ENCODE peak calls at places on chromosomes 2 and 18, in ten cellular contexts. One of them, this sample, is unnamed.

GRCh38 chr2:130882111-130882510 is 45.4 kb downstream of the ARHGEF4 start:
- DNase-seq in SK-N-SH: no peak
- DNase-seq in adrenal gland: no peak
- DNase-seq in breast epithelium: no peak
- DNase-seq in uterus: no peak
- DNase-seq in fibroblast of mammary gland: no peak
- DNase-seq in body of pancreas: no peak
- DNase-seq in bronchial epithelial cell: peak; percentile 90
- DNase-seq in Peyer's patch: no peak
- DNase-seq in heart left ventricle: no peak
- DNase-seq in this sample: no peak

GRCh38 chr18:8052237-8052701 is 485.2 kb downstream of the PTPRM start:
- DNase-seq in SK-N-SH: no peak
- DNase-seq in adrenal gland: no peak
- DNase-seq in breast epithelium: no peak
- DNase-seq in uterus: no peak
- DNase-seq in fibroblast of mammary gland: peak; percentile 44
- DNase-seq in body of pancreas: no peak
- DNase-seq in bronchial epithelial cell: peak; percentile 17
- DNase-seq in Peyer's patch: no peak
- DNase-seq in heart left ventricle: no peak
- DNase-seq in this sample: no peak

GRCh38 chr18:28114472-28114871 is 62.5 kb downstream of the CDH2 start:
- DNase-seq in SK-N-SH: no peak
- DNase-seq in adrenal gland: no peak
- DNase-seq in breast epithelium: no peak
- DNase-seq in uterus: no peak
- DNase-seq in fibroblast of mammary gland: peak; percentile 83
- DNase-seq in body of pancreas: no peak
- DNase-seq in bronchial epithelial cell: peak; percentile 85
- DNase-seq in Peyer's patch: no peak
- DNase-seq in heart left ventricle: no peak
- DNase-seq in this sample: peak; percentile 24

GRCh38 chr2:64819774-64820688 is 166.3 kb upstream of the SERTAD2 start:
- DNase-seq in SK-N-SH: no peak
- DNase-seq in adrenal gland: no peak
- DNase-seq in breast epithelium: no peak
- DNase-seq in uterus: no peak
- DNase-seq in fibroblast of mammary gland: peak; percentile 33
- DNase-seq in body of pancreas: no peak
- DNase-seq in bronchial epithelial cell: no peak
- DNase-seq in Peyer's patch: peak; percentile 65
- DNase-seq in heart left ventricle: no peak
- DNase-seq in this sample: no peak

GRCh38 chr2:213627054-213627710 is 342.9 kb downstream of the SPAG16 start:
- DNase-seq in SK-N-SH: no peak
- DNase-seq in adrenal gland: no peak
- DNase-seq in breast epithelium: no peak
- DNase-seq in uterus: no peak
- DNase-seq in fibroblast of mammary gland: no peak
- DNase-seq in body of pancreas: no peak
- DNase-seq in bronchial epithelial cell: no peak
- DNase-seq in Peyer's patch: no peak
- DNase-seq in heart left ventricle: no peak
- DNase-seq in this sample: no peak

GRCh38 chr18:11661430-11661829 is 27.6 kb upstream of the GNAL start:
- DNase-seq in SK-N-SH: no peak
- DNase-seq in adrenal gland: no peak
- DNase-seq in breast epithelium: no peak
- DNase-seq in uterus: no peak
- DNase-seq in fibroblast of mammary gland: peak; percentile 25
- DNase-seq in body of pancreas: no peak
- DNase-seq in bronchial epithelial cell: peak; percentile 57
- DNase-seq in Peyer's patch: no peak
- DNase-seq in heart left ventricle: no peak
- DNase-seq in this sample: no peak

GRCh38 chr2:236369606-236370005 is 105.4 kb upstream of the ASB18 start:
- DNase-seq in SK-N-SH: no peak
- DNase-seq in adrenal gland: peak; percentile 21
- DNase-seq in breast epithelium: no peak
- DNase-seq in uterus: no peak
- DNase-seq in fibroblast of mammary gland: no peak
- DNase-seq in body of pancreas: peak; percentile 34
- DNase-seq in bronchial epithelial cell: no peak
- DNase-seq in Peyer's patch: no peak
- DNase-seq in heart left ventricle: peak; percentile 68
- DNase-seq in this sample: no peak

GRCh38 chr2:25090801-25091200 is 48.9 kb downstream of the EFR3B start:
- DNase-seq in SK-N-SH: peak; percentile 62
- DNase-seq in adrenal gland: no peak
- DNase-seq in breast epithelium: no peak
- DNase-seq in uterus: no peak
- DNase-seq in fibroblast of mammary gland: no peak
- DNase-seq in body of pancreas: no peak
- DNase-seq in bronchial epithelial cell: no peak
- DNase-seq in Peyer's patch: no peak
- DNase-seq in heart left ventricle: no peak
- DNase-seq in this sample: no peak

GRCh38 chr18:25842665-25843064 is 247.7 kb downstream of the SS18 start:
- DNase-seq in SK-N-SH: no peak
- DNase-seq in adrenal gland: no peak
- DNase-seq in breast epithelium: no peak
- DNase-seq in uterus: no peak
- DNase-seq in fibroblast of mammary gland: no peak
- DNase-seq in body of pancreas: no peak
- DNase-seq in bronchial epithelial cell: no peak
- DNase-seq in Peyer's patch: no peak
- DNase-seq in heart left ventricle: no peak
- DNase-seq in this sample: no peak

GRCh38 chr2:66695211-66695735 is 260.3 kb downstream of the MEIS1 start:
- DNase-seq in SK-N-SH: no peak
- DNase-seq in adrenal gland: no peak
- DNase-seq in breast epithelium: no peak
- DNase-seq in uterus: no peak
- DNase-seq in fibroblast of mammary gland: no peak
- DNase-seq in body of pancreas: no peak
- DNase-seq in bronchial epithelial cell: no peak
- DNase-seq in Peyer's patch: no peak
- DNase-seq in heart left ventricle: no peak
- DNase-seq in this sample: no peak

GRCh38 chr2:66691199-66691975 is 256.5 kb downstream of the MEIS1 start:
- DNase-seq in SK-N-SH: no peak
- DNase-seq in adrenal gland: no peak
- DNase-seq in breast epithelium: no peak
- DNase-seq in uterus: no peak
- DNase-seq in fibroblast of mammary gland: peak; percentile 42
- DNase-seq in body of pancreas: no peak
- DNase-seq in bronchial epithelial cell: no peak
- DNase-seq in Peyer's patch: no peak
- DNase-seq in heart left ventricle: no peak
- DNase-seq in this sample: no peak

GRCh38 chr2:66693007-66693965 is 258.4 kb downstream of the MEIS1 start:
- DNase-seq in SK-N-SH: no peak
- DNase-seq in adrenal gland: no peak
- DNase-seq in breast epithelium: no peak
- DNase-seq in uterus: no peak
- DNase-seq in fibroblast of mammary gland: no peak
- DNase-seq in body of pancreas: no peak
- DNase-seq in bronchial epithelial cell: no peak
- DNase-seq in Peyer's patch: no peak
- DNase-seq in heart left ventricle: no peak
- DNase-seq in this sample: no peak

GRCh38 chr2:66694087-66694858 is 259.3 kb downstream of the MEIS1 start:
- DNase-seq in SK-N-SH: no peak
- DNase-seq in adrenal gland: no peak
- DNase-seq in breast epithelium: no peak
- DNase-seq in uterus: no peak
- DNase-seq in fibroblast of mammary gland: no peak
- DNase-seq in body of pancreas: no peak
- DNase-seq in bronchial epithelial cell: no peak
- DNase-seq in Peyer's patch: no peak
- DNase-seq in heart left ventricle: no peak
- DNase-seq in this sample: no peak

GRCh38 chr2:66692521-66692920 is 257.6 kb downstream of the MEIS1 start:
- DNase-seq in SK-N-SH: no peak
- DNase-seq in adrenal gland: no peak
- DNase-seq in breast epithelium: no peak
- DNase-seq in uterus: no peak
- DNase-seq in fibroblast of mammary gland: no peak
- DNase-seq in body of pancreas: no peak
- DNase-seq in bronchial epithelial cell: no peak
- DNase-seq in Peyer's patch: no peak
- DNase-seq in heart left ventricle: no peak
- DNase-seq in this sample: no peak
- H3K4me3 ChIP-seq in SK-N-SH: no peak overlapping the region
- H3K4me3 ChIP-seq in adrenal gland: no peak overlapping the region
- H3K4me3 ChIP-seq in breast epithelium: peak overlapping the region; percentile 35
- H3K4me3 ChIP-seq in uterus: peak overlapping the region; percentile 28
- H3K4me3 ChIP-seq in fibroblast of mammary gland: no peak overlapping the region
- H3K4me3 ChIP-seq in body of pancreas: no peak overlapping the region
- H3K4me3 ChIP-seq in bronchial epithelial cell: no peak overlapping the region
- H3K4me3 ChIP-seq in Peyer's patch: no peak overlapping the region
- H3K4me3 ChIP-seq in heart left ventricle: no peak overlapping the region
- H3K4me3 ChIP-seq in this sample: no peak overlapping the region

GRCh38 chr2:121099329-121100318 is 185.4 kb downstream of the TFCP2L1 start:
- DNase-seq in SK-N-SH: peak; percentile 65
- DNase-seq in adrenal gland: peak; percentile 28
- DNase-seq in breast epithelium: no peak
- DNase-seq in uterus: no peak
- DNase-seq in fibroblast of mammary gland: no peak
- DNase-seq in body of pancreas: no peak
- DNase-seq in bronchial epithelial cell: no peak
- DNase-seq in Peyer's patch: no peak
- DNase-seq in heart left ventricle: peak; percentile 76
- DNase-seq in this sample: no peak
- TF ChIP-seq CTCF in SK-N-SH: peak; percentile 52
- TF ChIP-seq CTCF in adrenal gland: no peak
- TF ChIP-seq CTCF in breast epithelium: no peak
- TF ChIP-seq CTCF in uterus: no peak
- TF ChIP-seq CTCF in fibroblast of mammary gland: peak; percentile 33
- TF ChIP-seq CTCF in body of pancreas: peak; percentile 22
- TF ChIP-seq CTCF in bronchial epithelial cell: peak; percentile 75
- TF ChIP-seq CTCF in Peyer's patch: peak; percentile 39
- TF ChIP-seq CTCF in heart left ventricle: no peak
- TF ChIP-seq CTCF in this sample: peak; percentile 53

GRCh38 chr2:190468814-190469569 is 60.8 kb downstream of the MFSD6 start:
- DNase-seq in SK-N-SH: peak; percentile 67
- DNase-seq in adrenal gland: peak; percentile 88
- DNase-seq in breast epithelium: peak; percentile 77
- DNase-seq in uterus: peak; percentile 81
- DNase-seq in fibroblast of mammary gland: peak; percentile 97
- DNase-seq in body of pancreas: peak; percentile 59
- DNase-seq in bronchial epithelial cell: peak; percentile 92
- DNase-seq in Peyer's patch: no peak
- DNase-seq in heart left ventricle: peak; percentile 72
- DNase-seq in this sample: peak; percentile 94
- H3K4me3 ChIP-seq in SK-N-SH: no peak overlapping the region
- H3K4me3 ChIP-seq in adrenal gland: no peak overlapping the region
- H3K4me3 ChIP-seq in breast epithelium: no peak overlapping the region
- H3K4me3 ChIP-seq in uterus: no peak overlapping the region
- H3K4me3 ChIP-seq in fibroblast of mammary gland: no peak overlapping the region
- H3K4me3 ChIP-seq in body of pancreas: no peak overlapping the region
- H3K4me3 ChIP-seq in bronchial epithelial cell: no peak overlapping the region
- H3K4me3 ChIP-seq in Peyer's patch: no peak overlapping the region
- H3K4me3 ChIP-seq in heart left ventricle: peak overlapping the region; percentile 7
- H3K4me3 ChIP-seq in this sample: no peak overlapping the region

GRCh38 chr2:21117688-21118087 is 6.1 kb upstream of the TDRD15 start:
- DNase-seq in SK-N-SH: peak; percentile 20
- DNase-seq in adrenal gland: no peak
- DNase-seq in breast epithelium: no peak
- DNase-seq in uterus: no peak
- DNase-seq in fibroblast of mammary gland: no peak
- DNase-seq in body of pancreas: no peak
- DNase-seq in bronchial epithelial cell: no peak
- DNase-seq in Peyer's patch: no peak
- DNase-seq in heart left ventricle: no peak
- DNase-seq in this sample: no peak

GRCh38 chr2:21123473-21124393 is at the start of gene TDRD15:
- DNase-seq in SK-N-SH: no peak
- DNase-seq in adrenal gland: peak; percentile 45
- DNase-seq in breast epithelium: no peak
- DNase-seq in uterus: no peak
- DNase-seq in fibroblast of mammary gland: no peak
- DNase-seq in body of pancreas: no peak
- DNase-seq in bronchial epithelial cell: no peak
- DNase-seq in Peyer's patch: no peak
- DNase-seq in heart left ventricle: no peak
- DNase-seq in this sample: no peak

DNA sequence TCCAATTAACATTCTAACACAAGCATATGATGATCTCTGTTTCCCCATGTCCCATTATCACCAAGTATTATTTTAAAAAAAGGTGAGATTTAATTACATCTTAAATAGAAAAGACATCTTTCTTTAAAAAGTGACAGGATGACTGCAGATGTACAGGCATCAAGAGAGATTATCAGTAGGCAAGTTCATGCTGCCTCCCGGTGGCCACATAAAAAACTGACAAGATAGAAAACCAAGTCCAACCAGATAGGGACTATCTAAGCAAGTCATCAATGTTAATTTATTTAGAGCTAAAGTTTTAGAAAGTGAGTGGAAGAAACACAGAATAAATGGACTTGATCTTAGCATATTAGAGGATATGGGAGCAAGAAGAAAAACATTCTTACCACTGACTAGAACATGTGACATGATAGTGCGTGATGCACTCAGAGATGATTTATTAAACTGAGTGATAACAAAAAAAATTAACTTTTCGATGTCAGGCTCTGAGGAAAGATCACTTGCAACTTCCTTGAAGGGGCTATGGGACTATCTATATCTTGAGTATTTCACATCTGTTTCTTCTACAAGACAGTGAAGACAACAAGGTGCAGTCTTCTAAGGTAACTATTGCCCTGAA is 5.4 kb upstream of the TDRD15 start:
- DNase-seq in SK-N-SH: peak; percentile 75
- DNase-seq in adrenal gland: peak; percentile 46
- DNase-seq in breast epithelium: no peak
- DNase-seq in uterus: no peak
- DNase-seq in fibroblast of mammary gland: peak; percentile 26
- DNase-seq in body of pancreas: no peak
- DNase-seq in bronchial epithelial cell: peak; percentile 18
- DNase-seq in Peyer's patch: no peak
- DNase-seq in heart left ventricle: no peak
- DNase-seq in this sample: no peak
- TF ChIP-seq CTCF in SK-N-SH: peak; percentile 70
- TF ChIP-seq CTCF in adrenal gland: peak; percentile 51
- TF ChIP-seq CTCF in breast epithelium: no peak
- TF ChIP-seq CTCF in uterus: peak; percentile 44
- TF ChIP-seq CTCF in fibroblast of mammary gland: peak; percentile 29
- TF ChIP-seq CTCF in body of pancreas: peak; percentile 35
- TF ChIP-seq CTCF in bronchial epithelial cell: peak; percentile 42
- TF ChIP-seq CTCF in Peyer's patch: peak; percentile 87
- TF ChIP-seq CTCF in heart left ventricle: peak; percentile 57
- TF ChIP-seq CTCF in this sample: peak; percentile 13

DNA sequence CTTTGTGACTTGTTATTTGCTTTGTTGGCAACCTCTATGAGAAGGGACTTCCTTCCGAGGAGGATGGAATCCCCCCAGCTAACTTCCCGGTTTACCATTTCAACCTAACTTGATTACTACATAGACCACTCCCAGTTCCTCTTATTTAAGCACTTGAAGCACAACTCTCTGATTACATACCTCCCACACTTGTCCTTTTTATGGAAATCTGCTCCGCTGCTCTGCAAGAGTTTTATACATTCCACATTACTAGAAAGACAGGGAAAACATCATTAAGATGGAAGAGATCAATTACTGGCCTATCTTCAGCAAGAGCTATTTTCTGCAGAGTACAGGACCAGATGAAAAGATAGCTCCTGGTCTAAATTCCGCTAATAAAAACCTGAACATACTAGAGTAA is 160.0 kb upstream of the PGAP1 start:
- DNase-seq in SK-N-SH: no peak
- DNase-seq in adrenal gland: no peak
- DNase-seq in breast epithelium: no peak
- DNase-seq in uterus: no peak
- DNase-seq in fibroblast of mammary gland: no peak
- DNase-seq in body of pancreas: no peak
- DNase-seq in bronchial epithelial cell: no peak
- DNase-seq in Peyer's patch: no peak
- DNase-seq in heart left ventricle: no peak
- DNase-seq in this sample: no peak
- H3K4me3 ChIP-seq in SK-N-SH: no peak overlapping the region
- H3K4me3 ChIP-seq in adrenal gland: no peak overlapping the region
- H3K4me3 ChIP-seq in breast epithelium: no peak overlapping the region
- H3K4me3 ChIP-seq in uterus: no peak overlapping the region
- H3K4me3 ChIP-seq in fibroblast of mammary gland: no peak overlapping the region
- H3K4me3 ChIP-seq in body of pancreas: no peak overlapping the region
- H3K4me3 ChIP-seq in bronchial epithelial cell: no peak overlapping the region
- H3K4me3 ChIP-seq in Peyer's patch: no peak overlapping the region
- H3K4me3 ChIP-seq in heart left ventricle: no peak overlapping the region
- H3K4me3 ChIP-seq in this sample: no peak overlapping the region

This sample was measured in AG04449.